ENCODE peak calls at places on chromosomes 7 and 10, in eight cellular contexts. J, U, B, E, N, A, H and L are unnamed samples.

GRCh38 chr7:93910076-93910994 is 4.0 kb downstream of the GNGT1 start:
- DNase-seq in J (no peak), U (no peak), B (peak), E (no peak), N (no peak), A (no peak), H (peak), L (no peak)

GRCh38 chr10:130970341-130971122 is 341.0 kb downstream of the TCERG1L start:
- DNase-seq in J (no peak), U (no peak), B (no peak), E (no peak), N (no peak), A (no peak), H (no peak), L (no peak)

GRCh38 chr10:129445445-129445844 is 21.6 kb upstream of the MGMT start:
- DNase-seq in J (no peak), U (no peak), B (no peak), E (no peak), N (no peak), A (no peak), H (no peak), L (peak)

GRCh38 chr10:6423004-6423403 is 157.1 kb downstream of the PRKCQ start:
- DNase-seq in J (peak), U (no peak), B (peak), E (peak), N (no peak), A (no peak), H (no peak), L (no peak)

GRCh38 chr7:99837649-99838361 is 10.0 kb downstream of the CYP3A43 start:
- DNase-seq in J (no peak), U (no peak), B (no peak), E (peak), N (no peak), A (no peak), H (no peak), L (no peak)

GRCh38 chr10:121974535-121975294 is at the start of gene NSMCE4A:
- DNase-seq in J (peak), U (peak), B (peak), E (peak), N (peak), A (peak), H (peak), L (peak)

GRCh38 chr10:88728107-88728763 is 22.2 kb downstream of the LIPK start:
- DNase-seq in J (no peak), U (peak), B (no peak), E (peak), N (no peak), A (no peak), H (no peak), L (no peak)

GRCh38 chr7:77238703-77239136 is 39.1 kb upstream of the FGL2 start:
- DNase-seq in J (no peak), U (no peak), B (no peak), E (no peak), N (no peak), A (no peak), H (no peak), L (no peak)

GRCh38 chr10:103500481-103500880 is 7.0 kb downstream of the NEURL1 start:
- DNase-seq in J (no peak), U (no peak), B (no peak), E (no peak), N (no peak), A (no peak), H (no peak), L (no peak)

GRCh38 chr10:36450385-36450784 is 675.0 kb upstream of the ANKRD30A start:
- DNase-seq in J (no peak), U (no peak), B (peak), E (no peak), N (peak), A (no peak), H (no peak), L (no peak)

GRCh38 chr10:48330269-48330668 is 23.8 kb downstream of the MAPK8 start:
- DNase-seq in J (no peak), U (no peak), B (no peak), E (no peak), N (no peak), A (no peak), H (peak), L (no peak)

GRCh38 chr7:31553636-31554035 is 39.7 kb downstream of the ITPRID1 start:
- DNase-seq in J (no peak), U (no peak), B (no peak), E (no peak), N (no peak), A (no peak), H (no peak), L (no peak)

GRCh38 chr7:157797361-157797760 is 460.6 kb downstream of the DNAJB6 start:
- DNase-seq in J (no peak), U (no peak), B (no peak), E (no peak), N (no peak), A (no peak), H (no peak), L (no peak)

GRCh38 chr10:79129361-79129997 is 60.7 kb downstream of the ZMIZ1 start:
- DNase-seq in J (no peak), U (no peak), B (peak), E (peak), N (no peak), A (no peak), H (no peak), L (no peak)

GRCh38 chr10:96319754-96320514 is 15.7 kb downstream of the DNTT start:
- DNase-seq in J (no peak), U (no peak), B (peak), E (no peak), N (no peak), A (no peak), H (no peak), L (no peak)

GRCh38 chr7:105493928-105494325 is 28.1 kb downstream of the PUS7 start:
- DNase-seq in J (no peak), U (no peak), B (peak), E (peak), N (no peak), A (no peak), H (peak), L (no peak)

GRCh38 chr7:67890316-67890715 is 893.7 kb downstream of the TYW1 start:
- DNase-seq in J (no peak), U (no peak), B (no peak), E (no peak), N (no peak), A (no peak), H (no peak), L (no peak)

GRCh38 chr10:103795634-103796265 is 59.6 kb downstream of the SH3PXD2A start:
- DNase-seq in J (no peak), U (no peak), B (no peak), E (no peak), N (peak), A (no peak), H (no peak), L (no peak)

GRCh38 chr10:113047963-113048781 is 98.1 kb downstream of the TCF7L2 start:
- DNase-seq in J (no peak), U (no peak), B (peak), E (no peak), N (no peak), A (no peak), H (no peak), L (no peak)

GRCh38 chr7:148264933-148265557 is 325.5 kb upstream of the C7orf33 start:
- DNase-seq in J (no peak), U (no peak), B (peak), E (peak), N (no peak), A (peak), H (peak), L (no peak)

GRCh38 chr7:17617380-17617779 is 318.9 kb downstream of the AHR start:
- DNase-seq in J (no peak), U (no peak), B (no peak), E (no peak), N (no peak), A (no peak), H (no peak), L (no peak)

GRCh38 chr10:46545861-46546590 is 10.4 kb downstream of the GPRIN2 start:
- DNase-seq in J (no peak), U (no peak), B (no peak), E (no peak), N (peak), A (no peak), H (no peak), L (no peak)

GRCh38 chr7:47369736-47370135 is 212.2 kb downstream of the TNS3 start:
- DNase-seq in J (no peak), U (no peak), B (no peak), E (no peak), N (no peak), A (no peak), H (no peak), L (no peak)

GRCh38 chr7:94382746-94383145 is 11.9 kb upstream of the COL1A2 start:
- DNase-seq in J (no peak), U (no peak), B (peak), E (peak), N (no peak), A (no peak), H (no peak), L (no peak)

GRCh38 chr10:15748137-15748536 is 28.4 kb upstream of the ITGA8 start:
- DNase-seq in J (no peak), U (no peak), B (no peak), E (no peak), N (no peak), A (no peak), H (no peak), L (no peak)

GRCh38 chr7:103613655-103614642 is 167.9 kb upstream of the SLC26A5 start:
- DNase-seq in J (no peak), U (no peak), B (no peak), E (peak), N (no peak), A (no peak), H (no peak), L (no peak)

GRCh38 chr7:133310232-133310852 is 57.5 kb downstream of the EXOC4 start:
- DNase-seq in J (no peak), U (no peak), B (peak), E (peak), N (no peak), A (no peak), H (no peak), L (no peak)

GRCh38 chr7:152882576-152883310 is 123.2 kb downstream of the ACTR3B start:
- DNase-seq in J (no peak), U (no peak), B (no peak), E (no peak), N (no peak), A (no peak), H (no peak), L (no peak)

GRCh38 chr10:48473704-48474103 is 131.2 kb downstream of the ARHGAP22 start:
- DNase-seq in J (no peak), U (no peak), B (no peak), E (no peak), N (no peak), A (no peak), H (no peak), L (no peak)

GRCh38 chr7:100832281-100832633 is 4.9 kb upstream of the EPHB4 start:
- DNase-seq in J (no peak), U (no peak), B (no peak), E (no peak), N (no peak), A (no peak), H (no peak), L (no peak)

GRCh38 chr10:33963656-33964175 is 629.2 kb upstream of the NRP1 start:
- DNase-seq in J (no peak), U (no peak), B (no peak), E (no peak), N (no peak), A (no peak), H (no peak), L (no peak)

GRCh38 chr10:117133273-117134083 is 4.6 kb downstream of the VAX1 start:
- DNase-seq in J (no peak), U (no peak), B (no peak), E (peak), N (no peak), A (no peak), H (no peak), L (no peak)

GRCh38 chr10:132536241-132536963 is 1.2 kb upstream of the INPP5A start:
- DNase-seq in J (no peak), U (no peak), B (peak), E (no peak), N (peak), A (no peak), H (no peak), L (no peak)

GRCh38 chr7:151121380-151122170 is 35.3 kb downstream of the AGAP3 start:
- DNase-seq in J (no peak), U (no peak), B (no peak), E (no peak), N (no peak), A (no peak), H (no peak), L (no peak)

GRCh38 chr10:5271526-5271925 is 74.9 kb downstream of the AKR1C4 start:
- DNase-seq in J (no peak), U (no peak), B (no peak), E (no peak), N (no peak), A (no peak), H (no peak), L (no peak)

GRCh38 chr7:130091999-130092398 is 21.7 kb downstream of the KLHDC10 start:
- DNase-seq in J (no peak), U (no peak), B (no peak), E (no peak), N (no peak), A (no peak), H (no peak), L (no peak)

GRCh38 chr7:115478426-115478825 is 552.1 kb downstream of the TFEC start:
- DNase-seq in J (no peak), U (no peak), B (peak), E (no peak), N (no peak), A (no peak), H (no peak), L (no peak)

GRCh38 chr10:60549686-60550085 is 160.0 kb upstream of the ANK3 start:
- DNase-seq in J (no peak), U (no peak), B (no peak), E (no peak), N (no peak), A (peak), H (no peak), L (no peak)

GRCh38 chr10:79491171-79491835 is 21.0 kb upstream of the EIF5AL1 start:
- DNase-seq in J (no peak), U (no peak), B (no peak), E (no peak), N (no peak), A (no peak), H (no peak), L (no peak)

GRCh38 chr10:283140-283479 is 147.9 kb downstream of the ZMYND11 start:
- DNase-seq in J (no peak), U (no peak), B (no peak), E (no peak), N (no peak), A (no peak), H (no peak), L (no peak)